ENCODE peak calls at places on chromosomes 6 and 20, in seven cellular contexts. U is body of pancreas, N is heart left ventricle, E is uterus, I is gastrocnemius medialis, B is stomach, V is Peyer's patch. K is an unnamed sample.
A peak's percentile ranks its signal among the peaks of the same experiment; 100 is the strongest.

GRCh38 chr20:24568842-24569241 is 99.4 kb downstream of the SYNDIG1 start:
- DNase-seq in U (no peak), N (no peak), E (no peak), I (no peak), B (no peak), V (no peak), K (no peak)

GRCh38 chr20:14664101-14664500 is 326.7 kb upstream of the FLRT3 start:
- DNase-seq in U (no peak), N (no peak), E (no peak), I (no peak), B (no peak), V (no peak), K (no peak)

GRCh38 chr6:39026175-39026574 is 22.4 kb upstream of the GLP1R start:
- DNase-seq in U (no peak), N (no peak), E (no peak), I (no peak), B (no peak), V (no peak), K (no peak)

GRCh38 chr6:110557226-110557625 is 80.8 kb upstream of the SLC22A16 start:
- DNase-seq in U (no peak), N (no peak), E (no peak), I (no peak), B (no peak), V (no peak), K (no peak)

GRCh38 chr20:49698477-49698876 is 15.2 kb downstream of the B4GALT5 start:
- DNase-seq in U (no peak), N (no peak), E (no peak), I (no peak), B (no peak), V (no peak), K (no peak)

GRCh38 chr6:41846666-41847237 is 48.4 kb downstream of the USP49 start:
- DNase-seq in U (peak; percentile 69), N (peak; percentile 43), E (peak; percentile 55), I (peak; percentile 16), B (peak; percentile 53), V (peak; percentile 44), K (no peak)

GRCh38 chr20:48758206-48758820 is 69.5 kb downstream of the PREX1 start:
- DNase-seq in U (no peak), N (no peak), E (no peak), I (no peak), B (no peak), V (peak; percentile 78), K (no peak)

GRCh38 chr6:215335-216034 is 76.8 kb upstream of the DUSP22 start:
- DNase-seq in U (no peak), N (no peak), E (no peak), I (no peak), B (no peak), V (no peak), K (no peak)

GRCh38 chr6:35360349-35361138 is 18.2 kb downstream of the PPARD start:
- DNase-seq in U (peak; percentile 69), N (peak; percentile 75), E (no peak), I (peak; percentile 62), B (no peak), V (no peak), K (no peak)

GRCh38 chr6:70590387-70590786 is 23.7 kb downstream of the SDHAF4 start:
- DNase-seq in U (no peak), N (no peak), E (no peak), I (no peak), B (no peak), V (no peak), K (no peak)

GRCh38 chr20:5786930-5787826 is 37.0 kb downstream of the SHLD1 start:
- DNase-seq in U (peak; percentile 58), N (peak; percentile 43), E (peak; percentile 18), I (no peak), B (no peak), V (no peak), K (no peak)

GRCh38 chr6:1226208-1227099 is 85.4 kb upstream of the FOXQ1 start:
- DNase-seq in U (no peak), N (no peak), E (no peak), I (no peak), B (no peak), V (no peak), K (no peak)

GRCh38 chr20:52682271-52682670 is 289.9 kb upstream of the TSHZ2 start:
- DNase-seq in U (no peak), N (no peak), E (no peak), I (no peak), B (no peak), V (no peak), K (no peak)

GRCh38 chr20:33373735-33374605 is 27.3 kb downstream of the CDK5RAP1 start:
- DNase-seq in U (peak; percentile 16), N (no peak), E (no peak), I (no peak), B (no peak), V (no peak), K (no peak)

GRCh38 chr6:112030965-112031660 is 22.8 kb upstream of the CCN6 start:
- DNase-seq in U (no peak), N (no peak), E (no peak), I (no peak), B (no peak), V (no peak), K (no peak)

GRCh38 chr20:23689399-23689690 is 507 bp upstream of the CST4 start:
- DNase-seq in U (no peak), N (no peak), E (no peak), I (no peak), B (no peak), V (no peak), K (no peak)

GRCh38 chr6:170024940-170025339 is 265.9 kb downstream of the DLL1 start:
- DNase-seq in U (peak; percentile 59), N (no peak), E (peak; percentile 67), I (no peak), B (peak; percentile 47), V (no peak), K (no peak)

GRCh38 chr6:170022291-170022722 is 268.6 kb downstream of the DLL1 start:
- DNase-seq in U (no peak), N (no peak), E (no peak), I (no peak), B (peak; percentile 20), V (no peak), K (no peak)

GRCh38 chr6:170021579-170021978 is 269.3 kb downstream of the DLL1 start:
- DNase-seq in U (no peak), N (no peak), E (no peak), I (no peak), B (peak; percentile 15), V (no peak), K (no peak)

GRCh38 chr6:170023620-170024521 is 267.0 kb downstream of the DLL1 start:
- DNase-seq in U (no peak), N (no peak), E (no peak), I (no peak), B (peak; percentile 22), V (no peak), K (no peak)

GRCh38 chr6:170022827-170023619 is 267.9 kb downstream of the DLL1 start:
- DNase-seq in U (peak; percentile 34), N (no peak), E (no peak), I (no peak), B (peak; percentile 25), V (no peak), K (no peak)
- H3K4me3 ChIP-seq in U (no peak overlapping the region), N (peak overlapping the region; percentile 38), E (no peak overlapping the region), I (no peak overlapping the region), B (peak overlapping the region; percentile 22), V (no peak overlapping the region), K (no peak overlapping the region)

DNA sequence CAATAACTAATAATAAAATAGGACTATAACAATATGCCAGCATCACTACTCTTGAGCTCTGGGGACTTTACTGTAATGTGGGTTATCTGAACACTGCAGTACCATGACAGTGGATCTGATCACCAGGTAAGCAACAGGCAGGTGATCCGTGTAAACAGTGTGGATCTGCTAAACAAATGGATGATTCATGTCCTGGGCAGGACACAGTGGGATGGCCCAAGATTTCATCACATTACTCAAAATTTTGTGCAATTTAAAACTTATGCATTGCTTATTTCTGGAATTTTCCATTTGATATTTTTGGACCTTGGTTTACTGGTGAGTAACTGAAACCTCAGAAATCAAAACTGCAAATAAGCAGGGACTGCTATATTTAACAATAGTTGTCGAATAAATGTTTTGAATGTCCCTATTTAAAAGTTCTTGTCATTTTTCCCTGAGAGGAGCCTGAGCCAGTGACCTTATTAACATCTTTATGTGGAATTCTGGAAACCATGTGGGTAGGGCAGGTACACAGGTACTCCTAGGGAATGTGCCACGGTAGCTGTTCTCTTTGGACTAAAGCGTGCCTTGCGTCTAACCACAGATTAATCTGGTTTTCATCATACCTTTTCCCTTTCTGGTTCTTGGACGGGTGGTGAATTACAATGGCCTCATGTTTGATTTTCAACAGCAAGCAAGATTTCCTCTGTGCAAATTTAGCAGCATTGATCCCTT is 214.5 kb upstream of the SASH1 start:
- DNase-seq in U (no peak), N (no peak), E (no peak), I (no peak), B (no peak), V (no peak), K (no peak)
- H3K27ac ChIP-seq in U (no peak overlapping the region), N (no peak overlapping the region), E (no peak overlapping the region), I (no peak overlapping the region), B (no peak overlapping the region), V (no peak overlapping the region), K (no peak overlapping the region)

GRCh38 chr20:515696-516095 is 27.9 kb downstream of the CSNK2A1 start:
- DNase-seq in U (no peak), N (no peak), E (no peak), I (no peak), B (no peak), V (no peak), K (no peak)
- TF ChIP-seq POLR2A in U (no peak), N (no peak), E (no peak), I (no peak), B (no peak), V (no peak), K (no peak)

GRCh38 chr6:22221211-22221610 is 75.6 kb downstream of the PRL start:
- DNase-seq in U (no peak), N (no peak), E (no peak), I (no peak), B (no peak), V (no peak), K (no peak)

GRCh38 chr6:22221630-22222029 is 75.2 kb downstream of the PRL start:
- DNase-seq in U (no peak), N (no peak), E (no peak), I (no peak), B (no peak), V (no peak), K (no peak)

GRCh38 chr6:22219916-22220315 is 76.9 kb downstream of the PRL start:
- DNase-seq in U (no peak), N (no peak), E (no peak), I (no peak), B (no peak), V (no peak), K (no peak)

GRCh38 chr6:22218410-22218809 is 78.4 kb downstream of the PRL start:
- DNase-seq in U (no peak), N (no peak), E (no peak), I (no peak), B (no peak), V (no peak), K (no peak)

DNA sequence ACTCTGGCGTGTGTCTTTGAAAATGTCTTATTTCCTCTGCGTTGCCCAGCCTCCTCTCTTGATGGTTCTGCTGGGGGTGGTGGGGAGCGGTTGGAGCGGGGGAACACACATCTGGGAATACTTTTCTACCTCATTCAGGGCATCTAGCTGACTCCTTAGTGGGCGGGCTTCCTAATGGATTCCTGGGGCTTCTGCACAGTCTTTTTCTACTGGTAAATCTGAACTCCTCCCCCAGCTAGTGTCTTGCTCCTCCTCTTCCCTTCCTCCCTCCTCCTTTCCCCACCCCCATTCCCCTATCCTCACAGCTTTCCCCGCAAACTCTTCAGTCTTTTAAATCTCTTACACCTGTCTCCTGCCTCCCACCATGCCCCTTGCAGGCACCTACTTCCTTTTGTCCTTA is 74.4 kb downstream of the PRL start:
- DNase-seq in U (no peak), N (no peak), E (no peak), I (no peak), B (no peak), V (no peak), K (no peak)
- H3K4me3 ChIP-seq in U (no peak overlapping the region), N (no peak overlapping the region), E (no peak overlapping the region), I (no peak overlapping the region), B (no peak overlapping the region), V (no peak overlapping the region), K (no peak overlapping the region)

K was measured in esophagus squamous epithelium.